ENCODE peak calls at places on chromosomes 3 and 15, in five cellular contexts. One of them, this sample, is unnamed.

GRCh38 chr3:86913160-86913559 is 77.8 kb downstream of the VGLL3 start:
- DNase-seq in CD4-positive, alpha-beta memory T cell: no peak
- DNase-seq in CD8-positive, alpha-beta memory T cell: no peak
- DNase-seq in tibial artery: no peak
- DNase-seq in substantia nigra: no peak
- DNase-seq in this sample: no peak

GRCh38 chr3:76383781-76384180 is 598.4 kb upstream of the ZNF717 start:
- DNase-seq in tibial artery: no peak
- DNase-seq in CD4-positive, alpha-beta memory T cell: no peak
- DNase-seq in substantia nigra: no peak
- DNase-seq in CD8-positive, alpha-beta memory T cell: no peak
- DNase-seq in this sample: no peak

GRCh38 chr3:119206611-119207511 is 33.5 kb downstream of the UPK1B start:
- DNase-seq in tibial artery: no peak
- DNase-seq in CD8-positive, alpha-beta memory T cell: no peak
- DNase-seq in substantia nigra: no peak
- DNase-seq in CD4-positive, alpha-beta memory T cell: no peak
- DNase-seq in this sample: peak

GRCh38 chr15:41984622-41985021 is 12.3 kb upstream of the EHD4 start:
- DNase-seq in tibial artery: peak
- DNase-seq in CD8-positive, alpha-beta memory T cell: no peak
- DNase-seq in CD4-positive, alpha-beta memory T cell: no peak
- DNase-seq in substantia nigra: no peak
- DNase-seq in this sample: no peak

GRCh38 chr3:11306815-11307589 is 34.8 kb downstream of the ATG7 start:
- DNase-seq in CD8-positive, alpha-beta memory T cell: no peak
- DNase-seq in CD4-positive, alpha-beta memory T cell: peak
- DNase-seq in substantia nigra: no peak
- DNase-seq in tibial artery: no peak
- DNase-seq in this sample: no peak

GRCh38 chr3:61081554-61081953 is 169.7 kb downstream of the FHIT start:
- DNase-seq in CD4-positive, alpha-beta memory T cell: no peak
- DNase-seq in CD8-positive, alpha-beta memory T cell: no peak
- DNase-seq in tibial artery: no peak
- DNase-seq in substantia nigra: no peak
- DNase-seq in this sample: no peak

GRCh38 chr15:99137111-99137546 is 32.2 kb downstream of the SYNM start:
- DNase-seq in CD4-positive, alpha-beta memory T cell: no peak
- DNase-seq in substantia nigra: peak
- DNase-seq in tibial artery: no peak
- DNase-seq in CD8-positive, alpha-beta memory T cell: no peak
- DNase-seq in this sample: no peak

GRCh38 chr15:95298729-95299128 is 1031.8 kb upstream of the NR2F2 start:
- DNase-seq in CD8-positive, alpha-beta memory T cell: no peak
- DNase-seq in tibial artery: no peak
- DNase-seq in CD4-positive, alpha-beta memory T cell: no peak
- DNase-seq in substantia nigra: no peak
- DNase-seq in this sample: no peak

GRCh38 chr3:159366476-159366875 is 564.6 kb downstream of the MFSD1 start:
- DNase-seq in CD8-positive, alpha-beta memory T cell: no peak
- DNase-seq in substantia nigra: no peak
- DNase-seq in tibial artery: no peak
- DNase-seq in CD4-positive, alpha-beta memory T cell: no peak
- DNase-seq in this sample: no peak

GRCh38 chr15:50353999-50354837 is 780 bp downstream of the GABPB1 start:
- DNase-seq in CD8-positive, alpha-beta memory T cell: peak
- DNase-seq in substantia nigra: peak
- DNase-seq in CD4-positive, alpha-beta memory T cell: peak
- DNase-seq in tibial artery: peak
- DNase-seq in this sample: peak

GRCh38 chr3:52052831-52053306 is 3.5 kb downstream of the DUSP7 start:
- DNase-seq in substantia nigra: peak
- DNase-seq in CD8-positive, alpha-beta memory T cell: peak
- DNase-seq in CD4-positive, alpha-beta memory T cell: peak
- DNase-seq in tibial artery: peak
- DNase-seq in this sample: no peak

GRCh38 chr15:80953001-80953952 is 36.3 kb downstream of the MESD start:
- DNase-seq in tibial artery: peak
- DNase-seq in substantia nigra: no peak
- DNase-seq in CD4-positive, alpha-beta memory T cell: no peak
- DNase-seq in CD8-positive, alpha-beta memory T cell: no peak
- DNase-seq in this sample: no peak

GRCh38 chr3:60147249-60147648 is 1097.4 kb upstream of the CFAP20DC start:
- DNase-seq in tibial artery: no peak
- DNase-seq in substantia nigra: no peak
- DNase-seq in CD4-positive, alpha-beta memory T cell: no peak
- DNase-seq in CD8-positive, alpha-beta memory T cell: no peak
- DNase-seq in this sample: no peak

GRCh38 chr3:4551826-4552442 is 58.8 kb downstream of the ITPR1 start:
- DNase-seq in substantia nigra: no peak
- DNase-seq in CD4-positive, alpha-beta memory T cell: no peak
- DNase-seq in tibial artery: no peak
- DNase-seq in CD8-positive, alpha-beta memory T cell: no peak
- DNase-seq in this sample: no peak

GRCh38 chr3:49912787-49913375 is 9.2 kb upstream of the MST1R start:
- DNase-seq in CD8-positive, alpha-beta memory T cell: no peak
- DNase-seq in tibial artery: no peak
- DNase-seq in CD4-positive, alpha-beta memory T cell: no peak
- DNase-seq in substantia nigra: no peak
- DNase-seq in this sample: no peak

GRCh38 chr15:32957219-32957618 is 237.3 kb downstream of the FMN1 start:
- DNase-seq in CD8-positive, alpha-beta memory T cell: no peak
- DNase-seq in tibial artery: no peak
- DNase-seq in substantia nigra: no peak
- DNase-seq in CD4-positive, alpha-beta memory T cell: no peak
- DNase-seq in this sample: no peak

GRCh38 chr3:44309500-44309899 is 29.1 kb upstream of the TCAIM start:
- DNase-seq in tibial artery: no peak
- DNase-seq in CD8-positive, alpha-beta memory T cell: no peak
- DNase-seq in substantia nigra: no peak
- DNase-seq in CD4-positive, alpha-beta memory T cell: no peak
- DNase-seq in this sample: no peak

GRCh38 chr3:102230057-102230456 is 204.8 kb upstream of the ZPLD1 start:
- DNase-seq in CD4-positive, alpha-beta memory T cell: no peak
- DNase-seq in substantia nigra: no peak
- DNase-seq in tibial artery: no peak
- DNase-seq in CD8-positive, alpha-beta memory T cell: no peak
- DNase-seq in this sample: no peak

GRCh38 chr3:170180107-170180951 is 1.2 kb downstream of the PHC3 start:
- DNase-seq in CD8-positive, alpha-beta memory T cell: no peak
- DNase-seq in substantia nigra: peak
- DNase-seq in CD4-positive, alpha-beta memory T cell: peak
- DNase-seq in tibial artery: no peak
- DNase-seq in this sample: no peak

GRCh38 chr15:71133734-71134464 is 18.6 kb downstream of the THSD4 start:
- DNase-seq in tibial artery: no peak
- DNase-seq in CD8-positive, alpha-beta memory T cell: no peak
- DNase-seq in substantia nigra: no peak
- DNase-seq in CD4-positive, alpha-beta memory T cell: no peak
- DNase-seq in this sample: no peak

GRCh38 chr3:64161481-64161952 is 63.7 kb downstream of the PRICKLE2 start:
- DNase-seq in CD4-positive, alpha-beta memory T cell: no peak
- DNase-seq in CD8-positive, alpha-beta memory T cell: no peak
- DNase-seq in tibial artery: no peak
- DNase-seq in substantia nigra: no peak
- DNase-seq in this sample: no peak

DNA sequence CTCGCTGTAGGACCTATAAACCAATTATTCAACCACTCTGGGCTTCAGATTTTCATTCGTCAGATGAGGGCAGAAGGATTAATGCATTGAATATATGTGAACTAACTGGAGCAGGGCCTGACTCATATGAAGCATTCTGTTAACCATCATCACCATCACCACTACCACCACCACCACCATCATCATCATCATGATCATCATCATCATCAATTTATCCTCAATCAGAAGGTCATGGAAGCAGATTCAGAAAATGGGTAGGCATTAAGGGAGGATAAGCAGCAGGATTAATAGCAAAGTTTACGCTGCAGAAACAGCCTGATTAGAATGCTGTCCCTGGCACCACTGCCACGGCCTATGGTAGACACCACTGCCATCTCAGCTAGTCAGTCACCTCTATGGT is 407.5 kb upstream of the THBS1 start:
- DNase-seq in substantia nigra: no peak
- DNase-seq in tibial artery: no peak
- DNase-seq in CD4-positive, alpha-beta memory T cell: no peak
- DNase-seq in CD8-positive, alpha-beta memory T cell: no peak
- DNase-seq in this sample: no peak
- H3K27ac ChIP-seq in substantia nigra: peak
- H3K27ac ChIP-seq in tibial artery: no peak
- H3K27ac ChIP-seq in CD4-positive, alpha-beta memory T cell: no peak
- H3K27ac ChIP-seq in CD8-positive, alpha-beta memory T cell: no peak
- H3K27ac ChIP-seq in this sample: peak

DNA sequence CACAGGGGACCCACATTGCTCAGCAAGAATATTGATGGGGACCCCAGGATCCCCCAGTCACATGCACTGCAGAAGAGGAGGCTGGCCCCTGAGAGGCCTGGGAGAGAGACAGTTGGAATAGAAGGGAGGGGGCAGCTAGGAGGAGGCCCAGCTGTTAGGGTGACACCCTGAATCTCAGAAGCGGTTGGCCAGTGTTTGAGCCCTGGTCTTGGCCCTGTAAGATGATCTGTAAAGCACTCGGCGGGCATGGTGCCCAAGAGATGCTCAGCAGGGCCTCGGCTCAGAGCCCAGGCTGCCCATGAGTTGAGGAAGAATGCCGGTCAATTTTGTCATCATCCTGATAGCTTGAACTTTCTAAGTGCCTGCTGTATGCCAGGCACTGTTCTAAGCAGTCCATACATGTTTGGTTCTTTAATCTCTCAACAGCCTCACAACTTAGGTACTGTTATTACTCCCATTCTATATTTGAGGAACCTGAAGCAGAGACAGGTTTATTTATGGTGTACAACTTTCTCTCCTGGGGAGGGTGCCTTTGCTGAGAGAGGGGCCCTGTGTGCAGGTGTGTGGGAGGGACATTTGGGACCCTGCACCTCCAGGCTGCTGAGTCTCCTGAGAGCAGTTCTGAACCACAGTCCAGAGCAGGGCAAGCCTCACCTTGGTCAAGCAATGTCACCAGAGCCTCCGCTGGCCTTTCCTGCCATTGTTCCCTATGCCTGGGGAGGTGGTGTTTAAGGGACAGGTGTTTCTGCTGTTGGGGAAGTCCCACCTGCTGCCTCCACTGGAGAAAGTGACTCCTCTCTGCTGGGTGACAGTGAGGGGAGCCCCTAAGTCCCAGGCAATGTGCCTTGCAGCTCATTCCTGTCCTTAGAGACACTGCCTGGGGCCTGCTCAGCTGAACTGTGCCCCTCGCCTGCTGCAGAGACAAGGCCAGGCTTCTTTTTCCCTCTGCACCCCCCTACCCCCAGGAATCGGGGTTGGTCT is 26.0 kb downstream of the SLC6A6 start:
- DNase-seq in CD8-positive, alpha-beta memory T cell: no peak
- DNase-seq in tibial artery: no peak
- DNase-seq in substantia nigra: peak
- DNase-seq in CD4-positive, alpha-beta memory T cell: peak
- DNase-seq in this sample: no peak
- H3K27ac ChIP-seq in CD8-positive, alpha-beta memory T cell: peak
- H3K27ac ChIP-seq in tibial artery: no peak
- H3K27ac ChIP-seq in substantia nigra: peak
- H3K27ac ChIP-seq in CD4-positive, alpha-beta memory T cell: peak
- H3K27ac ChIP-seq in this sample: no peak

DNA sequence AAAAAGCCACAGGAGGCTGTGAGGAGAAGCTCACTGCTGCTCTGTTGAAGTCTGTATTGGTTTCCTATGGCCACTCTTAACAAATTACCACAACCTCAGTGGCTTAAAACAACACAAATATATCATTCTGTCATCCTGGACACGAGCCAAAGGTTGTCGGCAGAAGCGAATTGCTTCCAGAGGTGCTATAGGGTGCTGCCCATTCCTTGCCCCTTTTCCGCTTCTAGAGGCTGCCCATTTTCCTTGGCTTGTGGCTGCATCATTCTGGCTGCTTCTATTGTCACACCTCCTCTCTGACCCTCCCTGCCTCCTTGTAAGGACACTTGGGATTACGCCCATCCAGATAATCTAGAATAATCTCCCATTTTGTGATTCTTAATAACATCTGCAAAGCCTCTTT is 6.4 kb upstream of the SACM1L start:
- DNase-seq in CD8-positive, alpha-beta memory T cell: no peak
- DNase-seq in tibial artery: no peak
- DNase-seq in substantia nigra: no peak
- DNase-seq in CD4-positive, alpha-beta memory T cell: no peak
- DNase-seq in this sample: no peak
- H3K27ac ChIP-seq in CD8-positive, alpha-beta memory T cell: no peak
- H3K27ac ChIP-seq in tibial artery: no peak
- H3K27ac ChIP-seq in substantia nigra: no peak
- H3K27ac ChIP-seq in CD4-positive, alpha-beta memory T cell: no peak
- H3K27ac ChIP-seq in this sample: no peak

GRCh38 chr3:105513042-105513441 is 146.3 kb downstream of the ALCAM start:
- DNase-seq in CD8-positive, alpha-beta memory T cell: no peak
- DNase-seq in CD4-positive, alpha-beta memory T cell: no peak
- DNase-seq in substantia nigra: no peak
- DNase-seq in tibial artery: no peak
- DNase-seq in this sample: no peak
- H3K27ac ChIP-seq in CD8-positive, alpha-beta memory T cell: no peak
- H3K27ac ChIP-seq in CD4-positive, alpha-beta memory T cell: no peak
- H3K27ac ChIP-seq in substantia nigra: no peak
- H3K27ac ChIP-seq in tibial artery: no peak
- H3K27ac ChIP-seq in this sample: no peak

DNA sequence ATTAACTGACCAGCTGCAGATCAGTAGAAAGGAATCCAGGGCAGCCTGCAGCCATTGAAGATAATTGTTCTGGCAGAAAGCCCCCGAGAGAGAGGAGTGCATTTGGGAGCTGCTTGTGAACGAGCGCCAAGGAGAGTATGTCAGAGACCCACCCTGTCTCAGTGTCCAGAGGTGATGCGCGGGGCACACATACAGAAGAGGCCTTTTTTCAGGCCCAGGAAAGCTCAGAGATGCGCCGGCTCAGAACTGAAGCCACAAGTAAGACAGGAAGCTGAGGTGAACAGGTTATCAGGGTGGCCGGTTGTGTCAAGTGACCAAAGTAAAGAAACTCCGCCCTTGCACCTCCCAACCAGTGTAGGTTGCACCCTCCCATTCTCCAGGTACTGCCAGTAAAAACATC is 59.8 kb upstream of the HEG1 start:
- DNase-seq in CD4-positive, alpha-beta memory T cell: no peak
- DNase-seq in substantia nigra: no peak
- DNase-seq in CD8-positive, alpha-beta memory T cell: no peak
- DNase-seq in tibial artery: no peak
- DNase-seq in this sample: no peak
- H3K27ac ChIP-seq in CD4-positive, alpha-beta memory T cell: no peak
- H3K27ac ChIP-seq in substantia nigra: no peak
- H3K27ac ChIP-seq in CD8-positive, alpha-beta memory T cell: no peak
- H3K27ac ChIP-seq in tibial artery: peak
- H3K27ac ChIP-seq in this sample: no peak

GRCh38 chr15:90233701-90234518 is at the start of the genes CIB1 and GDPGP1:
- DNase-seq in CD4-positive, alpha-beta memory T cell: peak
- DNase-seq in CD8-positive, alpha-beta memory T cell: peak
- DNase-seq in substantia nigra: peak
- DNase-seq in tibial artery: peak
- DNase-seq in this sample: peak
- H3K27ac ChIP-seq in CD4-positive, alpha-beta memory T cell: peak
- H3K27ac ChIP-seq in CD8-positive, alpha-beta memory T cell: peak
- H3K27ac ChIP-seq in substantia nigra: peak
- H3K27ac ChIP-seq in tibial artery: peak
- H3K27ac ChIP-seq in this sample: peak